ENCODE peak calls at places on chromosomes 13 and 19, in nine cellular contexts. Q is heart left ventricle, I is HCT116, F is H54, C is GM12891, X is esophagus squamous epithelium, S is Peyer's patch, T is ovary, M is uterus. Y is an unnamed sample.

GRCh38 chr19:35077411-35078223 is 36.1 kb downstream of the HPN start:
- DNase-seq in M (no peak), X (no peak), I (no peak), S (no peak), C (no peak), T (no peak), Q (no peak), F (no peak), Y (no peak)

GRCh38 chr13:97460004-97460756 is 26.2 kb downstream of the RAP2A start:
- DNase-seq in M (no peak), C (peak), F (no peak), T (no peak), Q (no peak), S (no peak), I (no peak), X (no peak), Y (no peak)

GRCh38 chr13:75876371-75877050 is 240.4 kb downstream of the LMO7 start:
- DNase-seq in T (peak), C (peak), I (peak), M (peak), X (no peak), S (no peak), Q (peak), F (peak), Y (peak)

GRCh38 chr19:489418-490196 is 6.7 kb upstream of the MADCAM1 start:
- DNase-seq in I (no peak), Q (peak), C (no peak), T (peak), S (no peak), X (no peak), M (peak), F (no peak), Y (no peak)

GRCh38 chr13:114311387-114311786 is 2.9 kb upstream of the CHAMP1 start:
- DNase-seq in I (no peak), Q (no peak), F (no peak), C (no peak), X (no peak), T (no peak), S (no peak), M (no peak), Y (no peak)

GRCh38 chr13:35744566-35745203 is 268.2 kb upstream of the MAB21L1 start:
- DNase-seq in M (no peak), T (no peak), F (no peak), X (no peak), I (no peak), S (no peak), Q (no peak), C (no peak), Y (no peak)

GRCh38 chr19:47228937-47229673 is 1.9 kb downstream of the BBC3 start:
- DNase-seq in X (no peak), Q (no peak), I (no peak), F (no peak), S (no peak), C (no peak), M (no peak), T (no peak), Y (no peak)

GRCh38 chr13:83498486-83499190 is 383.6 kb downstream of the SLITRK1 start:
- DNase-seq in F (no peak), X (no peak), S (no peak), C (no peak), M (no peak), T (no peak), I (no peak), Q (no peak), Y (no peak)

GRCh38 chr13:26074706-26075105 is 22.9 kb upstream of the SHISA2 start:
- DNase-seq in S (no peak), T (no peak), X (no peak), M (no peak), Q (no peak), I (no peak), F (no peak), C (no peak), Y (no peak)

GRCh38 chr19:38657633-38658222 is 10.3 kb downstream of the ACTN4 start:
- DNase-seq in I (peak), C (no peak), S (no peak), Q (no peak), T (no peak), X (no peak), F (no peak), M (no peak), Y (no peak)

DNA sequence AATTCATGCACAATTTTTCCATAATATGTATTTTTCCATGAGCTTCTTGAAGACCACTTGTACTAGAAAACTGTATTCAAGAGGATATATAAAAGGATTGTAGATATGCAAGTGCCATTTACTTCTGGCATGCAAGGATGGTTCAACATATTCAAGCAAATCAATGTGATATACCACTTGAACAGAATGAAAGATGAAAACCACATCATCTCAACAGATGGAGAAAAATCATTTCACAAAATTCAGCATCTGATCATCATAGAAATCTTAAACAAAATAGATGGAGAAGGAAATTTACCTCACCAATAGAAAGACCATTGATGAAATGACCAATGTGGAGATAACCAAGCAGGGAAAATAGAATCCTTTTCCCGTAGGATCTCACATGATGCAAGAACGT is 5.1 kb upstream of the ZNF816 start:
- DNase-seq in Q (no peak), X (no peak), I (no peak), S (no peak), F (no peak), C (no peak), M (no peak), T (no peak), Y (no peak)
- TF ChIP-seq POLR2A in Q (no peak), X (no peak), I (no peak), S (no peak), F (no peak), C (no peak), M (no peak), T (no peak), Y (no peak)

DNA sequence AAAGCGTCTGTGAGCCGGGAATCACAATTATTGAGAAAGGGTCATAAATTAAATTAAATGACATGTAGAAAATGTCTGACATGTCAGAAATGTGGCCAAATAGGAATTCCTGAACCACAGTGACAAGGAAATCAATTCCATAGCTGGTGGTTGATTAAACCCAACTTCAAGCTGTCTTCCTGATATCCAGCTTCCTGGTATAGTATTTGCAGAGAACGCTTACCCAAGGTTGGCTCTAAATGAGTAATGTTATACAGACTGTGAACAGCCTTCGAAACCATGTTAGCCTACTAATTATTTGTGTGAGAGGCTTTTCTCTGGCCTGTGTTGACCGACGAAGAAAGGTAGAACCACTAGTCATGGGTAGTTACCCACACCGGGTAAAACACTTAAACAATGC is 347.2 kb downstream of the RFC3 start:
- DNase-seq in Q (no peak), C (no peak), S (no peak), X (no peak), I (no peak), T (no peak), F (no peak), M (no peak), Y (no peak)
- TF ChIP-seq POLR2A in Q (no peak), C (no peak), S (no peak), X (no peak), I (no peak), T (no peak), F (no peak), M (no peak), Y (no peak)

GRCh38 chr19:30434797-30435594 is 62.8 kb downstream of the ZNF536 start:
- DNase-seq in C (no peak), M (no peak), T (no peak), X (no peak), S (no peak), Q (no peak), I (no peak), F (no peak), Y (no peak)
- TF ChIP-seq POLR2A in C (no peak), M (no peak), T (no peak), X (no peak), S (no peak), Q (no peak), I (no peak), F (no peak), Y (no peak)

DNA sequence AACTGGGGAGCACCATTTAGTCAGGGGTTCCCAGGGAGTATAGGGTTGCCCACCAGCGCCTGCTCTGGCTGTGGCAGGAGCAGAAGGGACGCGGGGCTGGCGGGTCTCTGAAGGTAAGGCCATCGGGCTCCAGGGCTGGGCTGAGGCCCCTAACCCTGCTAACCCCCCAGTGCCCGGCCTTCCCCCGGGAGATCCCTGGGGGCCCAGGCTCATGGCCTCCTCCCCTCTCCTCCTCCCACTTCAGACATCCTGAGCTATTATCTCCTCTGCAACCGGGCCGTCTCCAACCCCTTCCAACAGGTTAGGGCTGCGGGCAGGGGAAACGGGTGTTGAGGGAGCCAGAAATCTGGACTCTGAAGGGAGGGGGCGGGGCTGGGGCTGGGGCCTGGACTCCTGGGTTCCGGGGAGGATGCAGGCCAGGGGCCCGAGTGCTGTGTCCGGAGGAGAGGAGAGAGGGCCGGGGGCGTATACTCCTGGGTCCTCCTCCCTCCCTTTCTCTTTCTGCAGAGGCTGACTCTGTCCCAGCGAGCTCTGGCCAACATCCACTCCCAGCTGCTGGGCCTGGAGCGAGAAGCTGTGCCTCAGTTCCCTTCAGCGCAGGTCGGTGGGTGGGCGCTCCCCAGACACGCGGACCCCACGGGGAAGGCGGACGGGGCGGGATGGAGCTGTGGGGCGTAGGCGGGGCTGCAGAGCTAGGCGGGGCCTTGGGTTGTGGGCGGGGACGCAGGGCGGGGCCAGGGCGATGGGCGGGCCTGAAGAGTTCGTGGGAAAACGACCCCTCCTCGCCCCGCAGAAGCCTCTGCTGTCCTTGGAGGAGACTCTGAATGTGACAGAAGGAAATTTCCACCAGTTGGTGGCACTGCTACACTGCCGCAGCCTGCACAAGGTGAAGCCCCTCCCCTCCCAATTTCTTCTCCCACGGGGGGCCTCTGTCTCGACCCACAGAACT is 15.3 kb downstream of the TTYH1 start:
- DNase-seq in M (no peak), Q (peak), F (no peak), C (no peak), X (no peak), I (peak), T (no peak), S (no peak), Y (peak)
- TF ChIP-seq POLR2A in M (no peak), Q (no peak), F (no peak), C (no peak), X (no peak), I (no peak), T (no peak), S (no peak), Y (no peak)

GRCh38 chr19:14091086-14091884 is 734 bp upstream of the SAMD1 start:
- DNase-seq in M (peak), C (peak), I (no peak), X (no peak), T (no peak), Q (no peak), S (peak), F (peak), Y (peak)
- TF ChIP-seq POLR2A in M (peak), C (no peak), I (no peak), X (no peak), T (peak), Q (peak), S (peak), F (peak), Y (peak)

DNA sequence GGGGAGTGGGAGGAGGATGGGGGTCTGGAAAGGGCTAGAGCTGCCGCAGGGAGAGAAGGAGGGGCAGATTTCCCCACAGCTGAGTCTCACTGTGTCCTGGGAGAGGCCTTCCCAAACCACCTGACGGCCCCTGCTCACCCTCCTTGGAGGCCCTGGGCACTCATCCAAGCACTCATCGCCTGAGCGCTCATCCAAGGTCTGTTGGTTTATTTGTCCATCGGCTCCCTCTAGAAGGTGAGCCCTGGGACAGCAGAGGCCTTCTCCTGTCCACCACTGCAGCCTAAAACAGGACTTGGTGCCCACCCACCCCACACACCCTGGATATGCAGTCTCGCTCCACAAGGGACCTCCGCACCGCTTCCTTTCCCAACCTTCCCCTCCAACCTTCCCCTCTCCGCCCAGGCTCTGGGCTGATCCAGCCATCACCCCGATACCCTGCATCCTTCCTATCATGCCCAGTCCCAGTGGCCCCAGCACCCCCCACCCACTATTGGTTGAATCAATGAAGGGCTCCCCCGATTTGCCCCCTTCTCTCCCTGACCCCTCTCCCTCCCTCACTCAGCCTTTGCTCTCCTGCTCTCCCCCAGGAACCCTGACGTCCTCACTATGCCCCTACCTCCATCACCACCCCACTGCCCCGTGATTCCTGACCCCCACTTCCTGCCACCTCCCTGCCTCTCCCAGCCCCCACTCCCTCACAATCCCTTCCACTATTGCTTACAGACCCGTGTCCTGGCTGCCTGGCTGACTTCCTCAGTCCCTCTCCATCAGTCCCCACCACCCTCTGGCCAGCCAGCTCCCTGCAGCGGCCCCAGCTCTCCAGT is 1.6 kb downstream of the UBXN6 start:
- DNase-seq in Q (peak), C (peak), X (no peak), T (peak), M (peak), I (no peak), S (no peak), F (no peak), Y (peak)
- TF ChIP-seq POLR2A in Q (no peak), C (no peak), X (no peak), T (no peak), M (no peak), I (no peak), S (no peak), F (no peak), Y (no peak)

GRCh38 chr19:43784251-43784980 is 3.6 kb upstream of the KCNN4 start:
- DNase-seq in T (no peak), F (peak), X (no peak), C (no peak), S (no peak), M (no peak), I (peak), Q (peak), Y (no peak)
- TF ChIP-seq POLR2A in T (no peak), F (no peak), X (no peak), C (no peak), S (no peak), M (no peak), I (no peak), Q (no peak), Y (no peak)

GRCh38 chr13:28494861-28495585 is at the start of gene FLT1:
- DNase-seq in M (peak), X (no peak), F (no peak), Q (peak), C (peak), T (peak), I (no peak), S (no peak), Y (peak)
- TF ChIP-seq POLR2A in M (peak), X (no peak), F (peak), Q (peak), C (no peak), T (no peak), I (no peak), S (no peak), Y (no peak)